ENCODE peak calls at places on chromosomes 7 and 10, in four cellular contexts. S is prostate gland, G is small intestine, F is endodermal cell. B is an unnamed sample. For H3K4me1, the result is how much of the 10 kb centered on the place peaks cover.

GRCh38 chr10:114279886-114280644 is 41.0 kb downstream of the VWA2 start:
- DNase-seq in S (peak), G (no peak), F (no peak), B (no peak)

GRCh38 chr7:133705596-133705995 is 421.5 kb upstream of the LRGUK start:
- DNase-seq in S (no peak), G (no peak), F (no peak), B (no peak)

GRCh38 chr10:60943372-60944158 is 420 bp downstream of the RHOBTB1 start:
- DNase-seq in S (peak), G (peak), F (peak), B (peak)

GRCh38 chr10:69217119-69217754 is 2.9 kb upstream of the HKDC1 start:
- DNase-seq in S (no peak), G (peak), F (no peak), B (no peak)

GRCh38 chr7:121313793-121314676 is 14.8 kb upstream of the WNT16 start:
- DNase-seq in S (no peak), G (peak), F (no peak), B (no peak)

GRCh38 chr10:97069026-97069425 is 116.7 kb downstream of the SLIT1 start:
- DNase-seq in S (no peak), G (no peak), F (no peak), B (no peak)

GRCh38 chr7:47516985-47517590 is 64.8 kb downstream of the TNS3 start:
- DNase-seq in S (peak), G (peak), F (no peak), B (no peak)

GRCh38 chr7:80941206-80941758 is 22.4 kb upstream of the SEMA3C start:
- DNase-seq in S (no peak), G (peak), F (no peak), B (no peak)

GRCh38 chr10:11601670-11602069 is 9.8 kb downstream of the USP6NL start:
- DNase-seq in S (no peak), G (no peak), F (no peak), B (no peak)

GRCh38 chr7:116988363-116988989 is 35.2 kb downstream of the ST7 start:
- DNase-seq in S (no peak), G (no peak), F (no peak), B (no peak)

GRCh38 chr10:118259288-118259906 is 82.7 kb downstream of the FAM204A start:
- DNase-seq in S (peak), G (peak), F (peak), B (no peak)

GRCh38 chr10:100829103-100829870 is 83.5 kb upstream of the SLF2 start:
- DNase-seq in S (no peak), G (no peak), F (peak), B (no peak)

DNA sequence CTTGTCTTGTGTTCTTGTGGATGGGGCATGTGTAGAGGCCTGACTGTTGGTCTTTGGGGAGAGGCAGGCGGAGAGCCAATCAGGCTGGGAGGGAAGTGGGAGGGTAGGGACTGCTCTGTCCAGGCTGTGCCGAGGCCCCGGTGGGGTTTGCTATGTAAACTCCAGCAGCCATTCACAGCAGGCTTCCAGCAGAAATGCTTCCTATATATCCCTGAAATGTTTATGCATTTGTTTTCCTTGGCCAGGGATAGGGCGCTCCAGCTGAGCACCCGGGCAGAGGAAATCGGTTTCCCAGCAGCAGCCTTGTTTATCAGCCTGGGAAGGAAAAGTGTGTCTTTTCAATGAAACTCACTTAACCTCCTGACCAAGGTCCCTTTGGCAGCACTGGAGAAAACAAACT is 18.3 kb upstream of the AQP1 start:
- DNase-seq in S (no peak), G (no peak), F (no peak), B (peak)
- H3K4me1 ChIP-seq in S (under half), G (under half), F (under half), B (under half)

GRCh38 chr7:17339952-17340351 is 41.5 kb downstream of the AHR start:
- DNase-seq in S (no peak), G (no peak), F (no peak), B (no peak)
- H3K4me3 ChIP-seq in S (no peak), G (no peak), F (no peak), B (no peak)

GRCh38 chr10:32983333-32983909 is 25.4 kb upstream of the ITGB1 start:
- DNase-seq in S (no peak), G (peak), F (peak), B (no peak)
- H3K4me1 ChIP-seq in S (under half), G (under half), F (under half), B (under half)

GRCh38 chr7:27182285-27182827 is 2.7 kb downstream of the HOXA11 start:
- DNase-seq in S (no peak), G (no peak), F (no peak), B (no peak)
- H3K4me3 ChIP-seq in S (no peak), G (no peak), F (no peak), B (no peak)

GRCh38 chr10:103852189-103852711 is 3.1 kb downstream of the SH3PXD2A start:
- DNase-seq in S (no peak), G (no peak), F (no peak), B (peak)
- H3K4me1 ChIP-seq in S (under half), G (under half), F (under half), B (half or more)

GRCh38 chr7:95772771-95773581 is 622 bp downstream of the DYNC1I1 start:
- DNase-seq in S (peak), G (no peak), F (peak), B (peak)
- H3K4me3 ChIP-seq in S (peak), G (peak), F (peak), B (peak)

DNA sequence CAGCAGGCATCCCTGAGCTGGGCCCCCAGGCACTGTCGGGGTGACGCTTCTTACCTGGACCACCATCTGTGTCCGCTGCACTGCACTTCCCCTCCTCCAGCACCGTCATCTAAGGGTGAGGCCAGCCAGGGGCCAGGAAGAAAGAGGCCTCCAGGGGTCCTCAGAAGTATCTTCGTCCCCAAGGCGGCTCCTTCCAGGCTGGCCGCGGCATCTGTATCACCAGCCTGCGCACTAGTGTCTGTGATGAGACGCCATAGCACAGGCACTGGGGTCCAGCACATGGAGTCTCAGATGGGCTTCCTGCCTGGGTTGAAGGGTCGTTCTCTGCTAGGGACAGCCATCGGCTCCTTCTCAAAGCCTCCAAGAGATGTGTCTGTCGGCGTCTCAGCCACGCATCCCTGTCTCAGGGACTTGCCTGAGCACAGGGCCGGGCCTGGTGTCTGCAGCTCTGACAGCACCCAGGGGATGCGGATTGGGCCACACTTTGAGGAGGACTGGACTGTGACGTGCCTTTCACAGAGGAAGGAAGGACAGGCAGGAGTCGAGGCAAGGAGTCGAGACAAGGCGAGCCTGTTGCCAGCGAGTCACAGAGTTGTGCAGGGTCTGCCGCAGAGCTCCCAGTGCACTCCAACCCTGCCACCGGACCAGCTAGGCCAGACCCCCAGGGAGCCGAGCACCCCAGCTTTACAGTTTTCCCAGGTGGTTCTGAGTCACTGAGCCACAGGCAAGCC is 101.5 kb upstream of the DIP2C start:
- DNase-seq in S (no peak), G (no peak), F (peak), B (no peak)
- H3K4me1 ChIP-seq in S (under half), G (under half), F (under half), B (under half)

GRCh38 chr7:64558323-64558705 is 4.6 kb downstream of the ZNF680 start:
- DNase-seq in S (no peak), G (no peak), F (no peak), B (no peak)
- H3K4me3 ChIP-seq in S (no peak), G (no peak), F (no peak), B (peak)

DNA sequence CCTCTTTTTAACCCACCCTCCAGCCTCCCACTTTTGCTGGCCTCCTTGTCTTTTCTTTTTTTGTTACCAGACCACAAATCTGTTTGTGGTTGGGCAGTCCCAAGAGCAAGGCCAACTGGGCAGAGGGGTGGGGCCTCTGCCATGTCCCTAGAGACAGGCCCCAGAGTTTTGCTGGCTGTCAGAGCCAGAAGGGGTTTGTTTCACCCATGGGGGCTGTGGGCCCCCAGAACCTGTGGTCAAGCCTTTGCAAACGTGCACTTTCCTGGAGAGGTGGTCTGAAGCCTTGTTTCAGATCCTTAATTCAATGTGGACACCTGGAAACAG is 10.3 kb downstream of the ZMIZ1 start:
- DNase-seq in S (no peak), G (no peak), F (no peak), B (no peak)
- H3K4me1 ChIP-seq in S (half or more), G (under half), F (under half), B (half or more)

B was measured in psoas muscle.